ENCODE peak calls at places on chromosomes 7 and 10, in eight cellular contexts. M, Q, G, U, B, A, P and E are unnamed samples.

GRCh38 chr7:36165802-36166201 is 12.7 kb downstream of the EEPD1 start:
- DNase-seq in M (no peak), Q (no peak), G (no peak), U (no peak), B (no peak), A (no peak), P (no peak), E (no peak)

GRCh38 chr7:17917842-17918241 is 22.5 kb downstream of the SNX13 start:
- DNase-seq in M (no peak), Q (no peak), G (no peak), U (no peak), B (peak), A (no peak), P (no peak), E (no peak)

GRCh38 chr10:30346135-30346534 is 2.9 kb downstream of the MTPAP start:
- DNase-seq in M (no peak), Q (no peak), G (no peak), U (no peak), B (no peak), A (no peak), P (no peak), E (peak)

GRCh38 chr7:12913002-12913401 is 225.6 kb downstream of the ARL4A start:
- DNase-seq in M (no peak), Q (no peak), G (no peak), U (no peak), B (no peak), A (no peak), P (no peak), E (no peak)

GRCh38 chr7:19290066-19290465 is 144.8 kb upstream of the FERD3L start:
- DNase-seq in M (no peak), Q (no peak), G (no peak), U (no peak), B (no peak), A (no peak), P (no peak), E (no peak)

GRCh38 chr10:52609071-52609470 is 163.5 kb downstream of the MBL2 start:
- DNase-seq in M (no peak), Q (no peak), G (no peak), U (no peak), B (no peak), A (no peak), P (peak), E (no peak)

GRCh38 chr10:23927926-23928325 is 281.0 kb upstream of the KIAA1217 start:
- DNase-seq in M (no peak), Q (no peak), G (no peak), U (no peak), B (no peak), A (no peak), P (no peak), E (no peak)

GRCh38 chr10:69636626-69637550 is 6.8 kb downstream of the FAM241B start:
- DNase-seq in M (peak), Q (no peak), G (peak), U (no peak), B (no peak), A (peak), P (no peak), E (no peak)

GRCh38 chr10:23284674-23285335 is 59.8 kb downstream of the C10orf67 start:
- DNase-seq in M (no peak), Q (no peak), G (no peak), U (no peak), B (no peak), A (no peak), P (no peak), E (no peak)

GRCh38 chr10:4280481-4281206 is 495.6 kb upstream of the KLF6 start:
- DNase-seq in M (no peak), Q (peak), G (no peak), U (no peak), B (no peak), A (no peak), P (peak), E (no peak)

GRCh38 chr7:126988022-126988421 is 264.7 kb downstream of the GRM8 start:
- DNase-seq in M (no peak), Q (no peak), G (no peak), U (no peak), B (no peak), A (no peak), P (no peak), E (no peak)

GRCh38 chr10:97229322-97229721 is 43.6 kb upstream of the SLIT1 start:
- DNase-seq in M (no peak), Q (no peak), G (no peak), U (no peak), B (no peak), A (no peak), P (peak), E (no peak)

GRCh38 chr10:3635248-3635647 is 149.8 kb downstream of the KLF6 start:
- DNase-seq in M (no peak), Q (no peak), G (no peak), U (no peak), B (no peak), A (peak), P (no peak), E (no peak)

GRCh38 chr7:101576993-101577392 is 52.1 kb downstream of the MYL10 start:
- DNase-seq in M (no peak), Q (no peak), G (no peak), U (no peak), B (no peak), A (no peak), P (no peak), E (no peak)

GRCh38 chr10:83252169-83252568 is 887.1 kb upstream of the GHITM start:
- DNase-seq in M (no peak), Q (no peak), G (no peak), U (no peak), B (no peak), A (no peak), P (no peak), E (no peak)

GRCh38 chr7:97001656-97002554 is 3.4 kb upstream of the DLX6 start:
- DNase-seq in M (no peak), Q (no peak), G (no peak), U (no peak), B (no peak), A (no peak), P (no peak), E (no peak)

GRCh38 chr10:4241724-4242345 is 456.8 kb upstream of the KLF6 start:
- DNase-seq in M (no peak), Q (peak), G (no peak), U (no peak), B (no peak), A (peak), P (peak), E (no peak)

GRCh38 chr10:15216700-15217099 is 48.2 kb upstream of the NMT2 start:
- DNase-seq in M (no peak), Q (no peak), G (no peak), U (no peak), B (no peak), A (no peak), P (no peak), E (no peak)

GRCh38 chr10:96512997-96513685 is 585 bp downstream of the TLL2 start:
- DNase-seq in M (peak), Q (no peak), G (no peak), U (no peak), B (no peak), A (peak), P (peak), E (peak)

GRCh38 chr7:101934618-101935017 is 117.2 kb downstream of the CUX1 start:
- DNase-seq in M (no peak), Q (no peak), G (no peak), U (no peak), B (no peak), A (no peak), P (no peak), E (no peak)

GRCh38 chr7:101243786-101244384 is 996 bp downstream of the FIS1 start:
- DNase-seq in M (peak), Q (no peak), G (peak), U (peak), B (no peak), A (no peak), P (no peak), E (peak)

GRCh38 chr7:35652124-35652523 is 42.8 kb downstream of the HERPUD2 start:
- DNase-seq in M (no peak), Q (no peak), G (no peak), U (no peak), B (no peak), A (no peak), P (no peak), E (no peak)

GRCh38 chr10:50216418-50216817 is 34.9 kb downstream of the ASAH2 start:
- DNase-seq in M (no peak), Q (no peak), G (no peak), U (no peak), B (peak), A (no peak), P (no peak), E (no peak)

GRCh38 chr10:14723052-14723689 is 51.5 kb downstream of the FAM107B start:
- DNase-seq in M (no peak), Q (no peak), G (no peak), U (no peak), B (no peak), A (no peak), P (no peak), E (no peak)

GRCh38 chr7:17524746-17525145 is 226.3 kb downstream of the AHR start:
- DNase-seq in M (no peak), Q (no peak), G (no peak), U (no peak), B (no peak), A (no peak), P (peak), E (no peak)

GRCh38 chr10:117138838-117139580 is 939 bp upstream of the VAX1 start:
- DNase-seq in M (no peak), Q (no peak), G (no peak), U (no peak), B (no peak), A (no peak), P (no peak), E (no peak)

GRCh38 chr10:114779803-114780609 is 41.6 kb upstream of the FHIP2A start:
- DNase-seq in M (peak), Q (no peak), G (no peak), U (no peak), B (peak), A (no peak), P (peak), E (no peak)

GRCh38 chr10:96665306-96665705 is 55.0 kb downstream of the PIK3AP1 start:
- DNase-seq in M (no peak), Q (no peak), G (no peak), U (no peak), B (no peak), A (no peak), P (peak), E (no peak)

GRCh38 chr10:6204341-6205191 is 1.8 kb downstream of the PFKFB3 start:
- DNase-seq in M (no peak), Q (peak), G (peak), U (no peak), B (no peak), A (peak), P (peak), E (no peak)

GRCh38 chr7:28986723-28987122 is 28.6 kb upstream of the TRIL start:
- DNase-seq in M (no peak), Q (peak), G (no peak), U (no peak), B (no peak), A (no peak), P (peak), E (no peak)

GRCh38 chr10:108578258-108578657 is 1345.1 kb downstream of the XPNPEP1 start:
- DNase-seq in M (no peak), Q (no peak), G (no peak), U (no peak), B (no peak), A (no peak), P (no peak), E (no peak)
- TF ChIP-seq POLR2A in M (no peak), Q (no peak), G (no peak), U (no peak), B (no peak), A (no peak), P (no peak), E (no peak)

DNA sequence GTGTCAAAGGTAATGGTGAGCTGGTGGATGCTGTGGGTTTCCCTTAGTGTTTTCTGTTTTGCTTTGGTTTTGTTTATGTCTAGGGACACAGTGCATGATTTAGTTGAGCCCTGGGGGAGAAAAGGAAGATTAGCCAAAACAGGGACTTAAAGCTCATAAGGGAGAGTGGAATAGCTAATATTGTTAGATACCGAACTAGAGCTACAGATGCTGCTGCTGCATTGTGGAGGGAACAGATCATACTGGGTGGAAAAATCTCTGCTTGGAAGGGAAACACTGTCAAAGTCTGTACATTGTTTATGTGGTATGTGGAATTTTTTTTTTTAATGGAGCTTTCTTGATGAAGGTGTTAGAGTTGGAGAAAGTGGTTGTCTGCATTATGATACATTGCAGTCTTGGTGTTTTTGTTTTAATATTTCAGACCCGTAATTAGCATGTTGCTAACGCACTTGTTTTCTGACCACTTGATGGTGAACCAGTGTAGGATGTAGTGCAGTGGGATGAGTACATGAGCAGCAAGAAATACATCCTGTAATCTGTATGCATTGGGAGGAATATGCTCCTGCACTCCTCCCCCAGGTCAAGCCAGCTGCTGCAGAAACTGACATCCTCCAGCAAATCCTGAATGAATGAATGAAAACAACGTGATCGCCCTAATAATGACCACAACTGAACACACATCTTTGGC is 2.2 kb downstream of the GLCCI1 start:
- DNase-seq in M (no peak), Q (no peak), G (no peak), U (no peak), B (no peak), A (no peak), P (peak), E (peak)
- TF ChIP-seq POLR2A in M (no peak), Q (no peak), G (no peak), U (no peak), B (no peak), A (no peak), P (no peak), E (no peak)

GRCh38 chr7:131067220-131067619 is 260.5 kb upstream of the MKLN1 start:
- DNase-seq in M (no peak), Q (no peak), G (no peak), U (no peak), B (no peak), A (no peak), P (no peak), E (no peak)
- TF ChIP-seq POLR2A in M (no peak), Q (no peak), G (no peak), U (no peak), B (no peak), A (no peak), P (no peak), E (no peak)

DNA sequence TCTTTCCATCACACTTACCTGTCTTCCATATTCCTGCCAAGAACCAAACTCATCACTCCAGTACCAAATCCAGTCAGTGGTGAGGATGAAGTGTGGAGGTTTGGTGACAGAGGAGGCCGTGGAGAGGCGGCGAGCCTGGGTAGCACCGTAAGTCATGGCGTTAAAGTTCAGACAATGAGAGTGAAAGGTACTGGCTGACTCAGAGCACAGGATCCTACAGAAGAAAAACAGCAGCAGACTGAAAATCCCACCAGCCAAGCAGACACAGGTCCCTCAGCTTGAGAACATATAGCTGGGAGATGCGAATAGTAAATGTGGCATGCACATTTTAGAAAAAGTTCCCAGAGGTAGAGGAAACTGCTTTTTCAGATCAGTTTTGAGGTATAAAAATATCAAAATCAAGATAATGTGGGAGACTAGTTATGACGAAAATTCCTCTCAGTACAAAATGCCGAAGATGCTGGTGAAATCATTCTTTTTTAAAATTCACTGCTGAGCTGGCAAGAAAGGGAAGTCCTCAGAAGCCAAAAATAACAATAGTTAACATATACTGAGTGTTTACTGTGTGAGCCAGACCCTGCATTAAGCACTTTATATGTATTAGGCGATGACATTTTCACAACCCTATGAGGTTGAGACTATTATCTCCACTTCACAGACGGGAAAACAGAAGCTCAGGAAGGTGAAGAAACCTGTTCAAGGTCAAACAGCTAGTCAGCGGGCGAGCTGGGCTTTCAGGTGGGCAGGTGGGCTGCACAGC is 20.9 kb downstream of the PARP12 start:
- DNase-seq in M (no peak), Q (no peak), G (no peak), U (no peak), B (no peak), A (no peak), P (peak), E (no peak)
- TF ChIP-seq POLR2A in M (no peak), Q (no peak), G (no peak), U (no peak), B (no peak), A (no peak), P (no peak), E (no peak)

GRCh38 chr10:43645866-43646265 is 2.8 kb downstream of the ZNF32 start:
- DNase-seq in M (no peak), Q (no peak), G (no peak), U (no peak), B (no peak), A (no peak), P (no peak), E (no peak)

GRCh38 chr10:43647576-43647975 is 1.1 kb downstream of the ZNF32 start:
- DNase-seq in M (no peak), Q (no peak), G (no peak), U (no peak), B (peak), A (no peak), P (no peak), E (no peak)

GRCh38 chr10:43648083-43648391 is 644 bp downstream of the ZNF32 start:
- DNase-seq in M (no peak), Q (no peak), G (no peak), U (no peak), B (no peak), A (no peak), P (no peak), E (no peak)

GRCh38 chr10:43649149-43649523 is 455 bp upstream of the ZNF32 start:
- DNase-seq in M (no peak), Q (no peak), G (no peak), U (no peak), B (no peak), A (no peak), P (no peak), E (no peak)

GRCh38 chr10:43648392-43649148 is at the start of gene ZNF32:
- DNase-seq in M (peak), Q (peak), G (peak), U (peak), B (peak), A (peak), P (peak), E (peak)
- TF ChIP-seq POLR2A in M (peak), Q (no peak), G (peak), U (peak), B (peak), A (peak), P (no peak), E (no peak)

DNA sequence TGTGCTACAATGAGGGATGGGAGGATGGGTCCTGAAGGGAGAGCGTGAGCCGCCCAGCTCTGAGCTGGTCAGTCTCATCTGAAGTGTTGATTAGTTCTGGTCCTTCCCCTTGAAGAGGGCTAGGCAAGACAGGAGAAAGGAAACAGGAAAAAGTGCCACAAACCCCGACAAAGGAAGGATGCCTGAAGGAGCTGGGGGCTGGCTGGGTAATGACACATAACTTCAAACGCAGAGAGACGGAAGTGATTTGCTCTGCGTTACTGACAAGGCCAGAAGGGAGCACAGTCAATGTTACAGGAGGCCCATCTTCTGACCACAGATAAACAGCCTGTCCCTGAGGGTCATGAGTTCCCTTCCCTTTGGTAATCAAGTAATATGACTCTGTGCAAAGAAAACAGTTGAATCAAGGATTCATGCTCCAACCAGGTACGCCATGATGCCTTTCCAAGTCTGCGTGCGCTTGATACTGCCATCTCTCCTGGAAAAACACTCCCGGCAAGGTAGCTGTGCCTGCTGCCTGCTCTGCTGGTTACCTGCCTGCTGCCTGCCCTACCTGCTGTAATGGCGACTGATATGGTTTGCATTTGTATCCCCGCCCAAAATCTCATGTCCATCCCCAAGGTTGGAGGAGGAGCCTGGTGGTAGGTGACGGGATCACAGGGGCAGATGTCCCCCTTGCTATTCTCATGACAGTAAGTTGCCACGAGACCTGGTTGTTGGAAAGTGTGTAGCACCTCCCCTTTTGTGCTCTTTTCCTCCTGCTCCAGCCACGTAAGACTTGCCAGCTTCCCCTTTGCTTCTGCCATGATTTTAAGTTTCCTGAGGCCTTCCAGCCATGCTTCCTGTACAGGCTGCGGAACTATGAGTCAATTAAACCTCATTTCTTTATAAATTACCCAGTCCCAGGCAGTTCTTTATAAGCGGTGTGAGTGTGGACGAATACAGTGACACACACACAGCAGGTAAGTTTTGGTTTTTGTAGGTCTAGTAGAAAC is 57.9 kb downstream of the GRB10 start:
- DNase-seq in M (no peak), Q (no peak), G (no peak), U (no peak), B (no peak), A (no peak), P (no peak), E (no peak)
- TF ChIP-seq POLR2A in M (no peak), Q (no peak), G (no peak), U (no peak), B (no peak), A (no peak), P (no peak), E (no peak)

DNA sequence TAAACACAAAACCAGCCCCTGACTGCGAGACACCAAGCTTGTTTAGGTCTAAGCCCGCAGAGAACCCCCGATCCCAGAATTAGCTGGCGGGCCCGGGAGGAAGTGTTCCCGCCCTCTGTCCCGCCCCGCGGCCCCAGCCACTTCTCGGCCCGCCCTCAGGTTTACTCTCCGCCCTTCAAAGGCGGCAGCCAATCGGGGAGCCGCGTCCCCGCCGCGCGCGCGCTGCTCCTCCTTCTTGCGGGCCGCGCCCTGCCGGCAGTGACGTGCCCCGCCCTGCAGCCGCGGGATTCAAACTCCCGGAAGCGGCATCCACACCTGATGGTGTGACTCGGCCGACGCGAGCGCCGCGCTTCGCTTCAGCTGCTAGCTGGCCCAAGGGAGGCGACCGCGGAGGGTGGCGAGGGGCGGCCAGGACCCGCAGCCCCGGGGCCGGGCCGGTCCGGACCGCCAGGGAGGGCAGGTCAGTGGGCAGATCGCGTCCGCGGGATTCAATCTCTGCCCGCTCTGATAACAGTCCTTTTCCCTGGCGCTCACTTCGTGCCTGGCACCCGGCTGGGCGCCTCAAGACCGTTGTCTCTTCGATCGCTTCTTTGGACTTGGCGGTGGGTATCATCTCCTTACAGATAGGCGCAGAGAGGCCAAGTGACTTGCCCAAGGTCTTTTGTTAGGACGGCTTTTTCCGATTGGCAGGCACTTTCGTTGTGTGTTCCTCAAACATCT is at the start of gene CEP55:
- DNase-seq in M (peak), Q (peak), G (peak), U (peak), B (peak), A (peak), P (peak), E (peak)
- TF ChIP-seq POLR2A in M (peak), Q (peak), G (no peak), U (peak), B (peak), A (no peak), P (peak), E (peak)